ENCODE peak calls at places on chromosomes 13 and 19, in eight cellular contexts. One of them, this sample, is unnamed.

GRCh38 chr19:35318679-35319448 is 10.1 kb upstream of the CD22 start:
- DNase-seq in lower leg skin: peak
- DNase-seq in HS-5: peak
- DNase-seq in AG09309: peak
- DNase-seq in renal cortical epithelial cell: peak
- DNase-seq in AG20443: peak
- DNase-seq in RPMI8226: no peak
- DNase-seq in mucosa of descending colon: no peak
- DNase-seq in this sample: no peak

GRCh38 chr13:42214445-42214844 is 57.5 kb upstream of the AKAP11 start:
- DNase-seq in lower leg skin: no peak
- DNase-seq in HS-5: no peak
- DNase-seq in AG09309: no peak
- DNase-seq in renal cortical epithelial cell: no peak
- DNase-seq in AG20443: no peak
- DNase-seq in RPMI8226: no peak
- DNase-seq in mucosa of descending colon: no peak
- DNase-seq in this sample: no peak

GRCh38 chr19:2038284-2039081 is 12.6 kb downstream of the MKNK2 start:
- DNase-seq in lower leg skin: peak
- DNase-seq in HS-5: no peak
- DNase-seq in AG09309: no peak
- DNase-seq in renal cortical epithelial cell: no peak
- DNase-seq in AG20443: no peak
- DNase-seq in RPMI8226: no peak
- DNase-seq in mucosa of descending colon: peak
- DNase-seq in this sample: no peak

GRCh38 chr19:22784051-22784450 is at the start of gene ZNF99:
- DNase-seq in lower leg skin: no peak
- DNase-seq in HS-5: no peak
- DNase-seq in AG09309: no peak
- DNase-seq in renal cortical epithelial cell: no peak
- DNase-seq in AG20443: no peak
- DNase-seq in RPMI8226: peak
- DNase-seq in mucosa of descending colon: no peak
- DNase-seq in this sample: no peak

GRCh38 chr13:90912247-90912646 is 435.2 kb upstream of the MIR17HG start:
- DNase-seq in lower leg skin: no peak
- DNase-seq in HS-5: no peak
- DNase-seq in AG09309: no peak
- DNase-seq in renal cortical epithelial cell: no peak
- DNase-seq in AG20443: no peak
- DNase-seq in RPMI8226: no peak
- DNase-seq in mucosa of descending colon: no peak
- DNase-seq in this sample: no peak

GRCh38 chr19:55368701-55369563 is 1.3 kb downstream of the IL11 start:
- DNase-seq in lower leg skin: no peak
- DNase-seq in HS-5: no peak
- DNase-seq in AG09309: no peak
- DNase-seq in renal cortical epithelial cell: no peak
- DNase-seq in AG20443: peak
- DNase-seq in RPMI8226: peak
- DNase-seq in mucosa of descending colon: no peak
- DNase-seq in this sample: no peak

GRCh38 chr13:80469841-80470378 is 129.0 kb upstream of the SPRY2 start:
- DNase-seq in lower leg skin: peak
- DNase-seq in HS-5: peak
- DNase-seq in AG09309: no peak
- DNase-seq in renal cortical epithelial cell: peak
- DNase-seq in AG20443: peak
- DNase-seq in RPMI8226: no peak
- DNase-seq in mucosa of descending colon: no peak
- DNase-seq in this sample: no peak

GRCh38 chr19:29079331-29079730 is 133.6 kb downstream of the UQCRFS1 start:
- DNase-seq in lower leg skin: no peak
- DNase-seq in HS-5: no peak
- DNase-seq in AG09309: no peak
- DNase-seq in renal cortical epithelial cell: no peak
- DNase-seq in AG20443: peak
- DNase-seq in RPMI8226: no peak
- DNase-seq in mucosa of descending colon: no peak
- DNase-seq in this sample: no peak

GRCh38 chr19:4972509-4973230 is 3.8 kb downstream of the KDM4B start:
- DNase-seq in lower leg skin: no peak
- DNase-seq in HS-5: no peak
- DNase-seq in AG09309: no peak
- DNase-seq in renal cortical epithelial cell: peak
- DNase-seq in AG20443: peak
- DNase-seq in RPMI8226: no peak
- DNase-seq in mucosa of descending colon: no peak
- DNase-seq in this sample: no peak

GRCh38 chr13:21749410-21749809 is 78.5 kb downstream of the FGF9 start:
- DNase-seq in lower leg skin: no peak
- DNase-seq in HS-5: no peak
- DNase-seq in AG09309: no peak
- DNase-seq in renal cortical epithelial cell: peak
- DNase-seq in AG20443: no peak
- DNase-seq in RPMI8226: no peak
- DNase-seq in mucosa of descending colon: no peak
- DNase-seq in this sample: no peak

GRCh38 chr19:44552324-44552723 is 22.8 kb upstream of the CEACAM20 start:
- DNase-seq in lower leg skin: no peak
- DNase-seq in HS-5: no peak
- DNase-seq in AG09309: no peak
- DNase-seq in renal cortical epithelial cell: peak
- DNase-seq in AG20443: peak
- DNase-seq in RPMI8226: peak
- DNase-seq in mucosa of descending colon: peak
- DNase-seq in this sample: no peak

GRCh38 chr13:102400619-102401125 is 1.2 kb downstream of the FGF14 start:
- DNase-seq in lower leg skin: no peak
- DNase-seq in HS-5: no peak
- DNase-seq in AG09309: no peak
- DNase-seq in renal cortical epithelial cell: peak
- DNase-seq in AG20443: peak
- DNase-seq in RPMI8226: no peak
- DNase-seq in mucosa of descending colon: no peak
- DNase-seq in this sample: no peak

GRCh38 chr13:112442483-112443090 is 66.4 kb downstream of the SPACA7 start:
- DNase-seq in lower leg skin: no peak
- DNase-seq in HS-5: no peak
- DNase-seq in AG09309: no peak
- DNase-seq in renal cortical epithelial cell: no peak
- DNase-seq in AG20443: no peak
- DNase-seq in RPMI8226: no peak
- DNase-seq in mucosa of descending colon: no peak
- DNase-seq in this sample: no peak

GRCh38 chr13:45113809-45114208 is 6.5 kb upstream of the GTF2F2 start:
- DNase-seq in lower leg skin: no peak
- DNase-seq in HS-5: no peak
- DNase-seq in AG09309: no peak
- DNase-seq in renal cortical epithelial cell: no peak
- DNase-seq in AG20443: no peak
- DNase-seq in RPMI8226: no peak
- DNase-seq in mucosa of descending colon: no peak
- DNase-seq in this sample: no peak

GRCh38 chr13:47000166-47000565 is 103.3 kb upstream of the HTR2A start:
- DNase-seq in lower leg skin: no peak
- DNase-seq in HS-5: no peak
- DNase-seq in AG09309: no peak
- DNase-seq in renal cortical epithelial cell: no peak
- DNase-seq in AG20443: peak
- DNase-seq in RPMI8226: no peak
- DNase-seq in mucosa of descending colon: no peak
- DNase-seq in this sample: no peak

GRCh38 chr13:113954046-113954841 is 19.6 kb downstream of the C13orf46 start:
- DNase-seq in lower leg skin: no peak
- DNase-seq in HS-5: no peak
- DNase-seq in AG09309: no peak
- DNase-seq in renal cortical epithelial cell: no peak
- DNase-seq in AG20443: no peak
- DNase-seq in RPMI8226: no peak
- DNase-seq in mucosa of descending colon: peak
- DNase-seq in this sample: no peak

GRCh38 chr19:49148784-49149651 is 6.2 kb downstream of the HRC start:
- DNase-seq in lower leg skin: peak
- DNase-seq in HS-5: peak
- DNase-seq in AG09309: peak
- DNase-seq in renal cortical epithelial cell: peak
- DNase-seq in AG20443: peak
- DNase-seq in RPMI8226: peak
- DNase-seq in mucosa of descending colon: peak
- DNase-seq in this sample: peak

GRCh38 chr13:102347490-102347889 is 54.4 kb downstream of the FGF14 start:
- DNase-seq in lower leg skin: no peak
- DNase-seq in HS-5: no peak
- DNase-seq in AG09309: no peak
- DNase-seq in renal cortical epithelial cell: no peak
- DNase-seq in AG20443: no peak
- DNase-seq in RPMI8226: no peak
- DNase-seq in mucosa of descending colon: no peak
- DNase-seq in this sample: no peak

GRCh38 chr13:55664178-55664577 is 1476.5 kb upstream of the PRR20A start:
- DNase-seq in lower leg skin: no peak
- DNase-seq in HS-5: no peak
- DNase-seq in AG09309: no peak
- DNase-seq in renal cortical epithelial cell: no peak
- DNase-seq in AG20443: no peak
- DNase-seq in RPMI8226: no peak
- DNase-seq in mucosa of descending colon: no peak
- DNase-seq in this sample: no peak

GRCh38 chr13:23752111-23753001 is 136.8 kb downstream of the MIPEP start:
- DNase-seq in lower leg skin: no peak
- DNase-seq in HS-5: no peak
- DNase-seq in AG09309: no peak
- DNase-seq in renal cortical epithelial cell: no peak
- DNase-seq in AG20443: no peak
- DNase-seq in RPMI8226: peak
- DNase-seq in mucosa of descending colon: no peak
- DNase-seq in this sample: no peak

GRCh38 chr13:65112123-65113075 is 2117.7 kb downstream of the PCDH9 start:
- DNase-seq in lower leg skin: no peak
- DNase-seq in HS-5: peak
- DNase-seq in AG09309: peak
- DNase-seq in renal cortical epithelial cell: no peak
- DNase-seq in AG20443: peak
- DNase-seq in RPMI8226: no peak
- DNase-seq in mucosa of descending colon: no peak
- DNase-seq in this sample: no peak

GRCh38 chr19:38375748-38376147 is 1.4 kb downstream of the PSMD8 start:
- DNase-seq in lower leg skin: no peak
- DNase-seq in HS-5: no peak
- DNase-seq in AG09309: no peak
- DNase-seq in renal cortical epithelial cell: peak
- DNase-seq in AG20443: peak
- DNase-seq in RPMI8226: no peak
- DNase-seq in mucosa of descending colon: no peak
- DNase-seq in this sample: no peak

This sample was measured in GM18507.